ENCODE peak calls at places on chromosomes 12 and 14, in seven cellular contexts. G is esophagus muscularis mucosa; W is CD8-positive, alpha-beta memory T cell; C is Peyer's patch; D is testis; B is hepatocyte; K is CD4-positive, CD25-positive, alpha-beta regulatory T cell. Y is an unnamed sample.

GRCh38 chr14:99199854-99200653 is 71.9 kb downstream of the BCL11B start:
- DNase-seq in C (no peak), W (no peak), B (no peak), K (no peak), G (no peak), D (no peak), Y (no peak)

GRCh38 chr12:6868211-6869048 is 1.1 kb downstream of the TPI1 start:
- DNase-seq in G (no peak), B (no peak), W (no peak), K (no peak), C (no peak), D (no peak), Y (no peak)

GRCh38 chr14:52080817-52081755 is 12.2 kb upstream of the NID2 start:
- DNase-seq in D (no peak), B (peak; percentile 36), K (no peak), C (no peak), W (no peak), G (peak; percentile 29), Y (no peak)

GRCh38 chr12:124720019-124720686 is 143.5 kb downstream of the SCARB1 start:
- DNase-seq in W (no peak), D (no peak), K (no peak), B (peak; percentile 52), C (no peak), G (no peak), Y (no peak)

GRCh38 chr12:7439579-7440505 is 4.1 kb downstream of the CD163L1 start:
- DNase-seq in K (no peak), C (peak; percentile 58), D (peak; percentile 75), W (peak; percentile 43), B (peak; percentile 71), G (no peak), Y (no peak)

GRCh38 chr12:76680940-76681339 is 83.0 kb upstream of the ZDHHC17 start:
- DNase-seq in K (no peak), B (no peak), G (no peak), D (no peak), C (no peak), W (no peak), Y (no peak)

GRCh38 chr14:35766700-35767082 is 42.4 kb downstream of the RALGAPA1 start:
- DNase-seq in C (no peak), D (no peak), W (no peak), K (no peak), G (no peak), B (no peak), Y (no peak)

GRCh38 chr12:39571351-39571750 is 48.3 kb downstream of the ABCD2 start:
- DNase-seq in D (no peak), K (no peak), G (no peak), W (no peak), B (no peak), C (no peak), Y (no peak)

GRCh38 chr12:75329918-75330826 is at the start of gene CAPS2:
- DNase-seq in D (peak; percentile 88), K (peak; percentile 25), W (peak; percentile 75), G (peak; percentile 93), B (peak; percentile 89), C (peak; percentile 86), Y (peak; percentile 41)

GRCh38 chr12:121718653-121719239 is 6.2 kb downstream of the TMEM120B start:
- DNase-seq in K (no peak), B (no peak), C (no peak), D (no peak), G (no peak), W (no peak), Y (no peak)

GRCh38 chr12:82047480-82047879 is 288.3 kb upstream of the PPFIA2 start:
- DNase-seq in W (no peak), C (no peak), G (no peak), K (no peak), D (no peak), B (no peak), Y (no peak)

GRCh38 chr14:70622111-70622712 is 19.5 kb upstream of the TTC9 start:
- DNase-seq in C (peak; percentile 73), K (peak; percentile 33), W (peak; percentile 63), D (peak; percentile 47), B (peak; percentile 64), G (no peak), Y (peak; percentile 12)

GRCh38 chr12:80490329-80490728 is 46.3 kb downstream of the PTPRQ start:
- DNase-seq in K (no peak), B (no peak), C (no peak), D (no peak), W (no peak), G (no peak), Y (no peak)

GRCh38 chr12:133235401-133236112 is at the start of gene ANHX:
- DNase-seq in G (no peak), B (peak; percentile 1), C (no peak), W (no peak), K (no peak), D (peak; percentile 49), Y (no peak)

GRCh38 chr12:133236556-133236955 is 879 bp upstream of the ANHX start:
- DNase-seq in K (no peak), C (no peak), G (no peak), D (no peak), W (no peak), B (no peak), Y (no peak)

GRCh38 chr12:133236144-133236543 is 467 bp upstream of the ANHX start:
- DNase-seq in G (no peak), D (peak; percentile 38), C (no peak), B (peak; percentile 2), K (no peak), W (no peak), Y (no peak)

GRCh38 chr12:133233993-133234564 is 1.6 kb downstream of the ANHX start:
- DNase-seq in W (no peak), B (peak; percentile 2), G (no peak), C (no peak), D (no peak), K (no peak), Y (no peak)

GRCh38 chr12:133234971-133235370 is 706 bp downstream of the ANHX start:
- DNase-seq in B (peak; percentile 2), W (no peak), C (no peak), K (no peak), D (no peak), G (no peak), Y (no peak)
- H3K9me3 ChIP-seq in B (no peaks in the 10 kb centered on the region), W (no peaks in the 10 kb centered on the region), C (no peaks in the 10 kb centered on the region), K (peaks cover 6% of the 10 kb centered on the region), D (no peaks in the 10 kb centered on the region), G (peaks cover 28% of the 10 kb centered on the region), Y (peaks cover 3% of the 10 kb centered on the region)

DNA sequence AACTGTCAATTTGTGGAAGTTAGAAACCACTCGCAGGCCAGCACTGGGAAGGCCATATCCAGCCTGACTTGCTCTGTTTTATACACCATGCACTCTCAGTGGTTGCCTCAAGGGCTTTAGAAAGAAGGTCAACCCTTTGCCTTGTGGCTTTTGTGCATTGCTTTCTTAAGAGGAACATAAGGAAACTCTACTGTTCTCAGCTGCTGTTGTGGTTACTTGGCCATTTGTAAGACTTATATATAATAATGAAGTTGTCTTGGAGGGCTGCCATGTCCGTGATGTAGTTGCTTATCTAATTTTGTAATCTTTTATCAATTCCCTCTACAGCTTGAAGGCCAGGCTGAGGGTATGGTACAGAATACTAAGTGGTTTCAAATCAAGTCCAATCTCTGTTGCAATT is 637.8 kb downstream of the DIO2 start:
- DNase-seq in B (no peak), C (no peak), K (no peak), W (no peak), D (no peak), G (no peak), Y (no peak)
- H3K9me3 ChIP-seq in B (no peaks in the 10 kb centered on the region), C (no peaks in the 10 kb centered on the region), K (no peaks in the 10 kb centered on the region), W (no peaks in the 10 kb centered on the region), D (no peaks in the 10 kb centered on the region), G (no peaks in the 10 kb centered on the region), Y (no peaks in the 10 kb centered on the region)

GRCh38 chr12:132949936-132950837 is 5.9 kb downstream of the ZNF605 start:
- DNase-seq in K (no peak), C (peak; percentile 26), G (no peak), D (no peak), B (no peak), W (no peak), Y (no peak)

GRCh38 chr12:132951649-132952048 is 4.5 kb downstream of the ZNF605 start:
- DNase-seq in B (no peak), G (no peak), D (no peak), C (no peak), W (no peak), K (no peak), Y (no peak)

GRCh38 chr12:132953163-132953425 is 3.0 kb downstream of the ZNF605 start:
- DNase-seq in C (no peak), W (no peak), B (no peak), D (no peak), K (no peak), G (no peak), Y (no peak)

GRCh38 chr12:132952371-132953162 is 3.5 kb downstream of the ZNF605 start:
- DNase-seq in G (no peak), C (peak; percentile 37), W (no peak), K (no peak), B (no peak), D (no peak), Y (no peak)

GRCh38 chr12:132950844-132951535 is 5.1 kb downstream of the ZNF605 start:
- DNase-seq in W (no peak), C (no peak), D (no peak), G (no peak), B (no peak), K (no peak), Y (no peak)
- H3K9me3 ChIP-seq in W (no peaks in the 10 kb centered on the region), C (no peaks in the 10 kb centered on the region), D (no peaks in the 10 kb centered on the region), G (peaks cover 45% of the 10 kb centered on the region), B (peaks cover 38% of the 10 kb centered on the region), K (peaks cover 27% of the 10 kb centered on the region), Y (no peaks in the 10 kb centered on the region)

DNA sequence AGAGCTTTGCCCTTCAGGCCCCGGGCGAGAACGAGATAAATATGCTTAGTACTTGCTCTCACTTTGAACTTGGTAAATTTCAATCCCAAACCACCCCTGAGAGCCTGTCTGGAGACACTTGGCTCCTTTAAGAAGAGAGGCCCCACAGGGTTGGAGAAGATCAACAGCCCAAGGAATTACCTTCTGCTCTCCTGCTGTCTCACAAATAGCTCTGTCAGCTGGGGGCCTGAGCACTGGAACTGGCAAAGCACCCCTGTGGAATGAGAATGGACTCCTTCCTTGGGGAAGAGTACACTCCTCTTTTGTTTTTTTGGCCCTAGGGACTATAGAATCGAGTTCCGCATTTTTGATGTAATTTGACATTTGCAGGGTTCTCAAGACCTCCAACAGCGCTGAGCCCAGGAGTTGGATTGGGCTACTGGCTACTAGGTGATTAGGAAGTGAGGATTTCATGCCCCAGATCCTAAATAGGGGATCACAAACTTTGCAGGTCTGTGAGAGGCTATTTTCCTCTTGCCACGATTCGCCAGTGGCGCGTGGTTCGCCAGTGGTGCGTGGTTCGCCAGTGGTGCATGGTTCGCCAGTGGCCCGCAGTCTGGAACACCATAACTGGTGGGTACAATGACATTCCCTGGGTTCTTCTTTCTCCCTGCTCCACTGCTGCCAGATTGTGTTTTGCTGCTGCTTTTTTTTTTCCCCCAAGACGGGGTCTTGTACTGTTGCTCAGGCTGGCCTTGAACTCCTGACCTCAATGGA is 17.8 kb upstream of the MEG3 start:
- DNase-seq in B (no peak), W (no peak), D (no peak), G (no peak), K (no peak), C (no peak), Y (no peak)
- H3K9me3 ChIP-seq in B (no peaks in the 10 kb centered on the region), W (no peaks in the 10 kb centered on the region), D (no peaks in the 10 kb centered on the region), G (peaks cover 37% of the 10 kb centered on the region), K (no peaks in the 10 kb centered on the region), C (no peaks in the 10 kb centered on the region), Y (no peaks in the 10 kb centered on the region)

DNA sequence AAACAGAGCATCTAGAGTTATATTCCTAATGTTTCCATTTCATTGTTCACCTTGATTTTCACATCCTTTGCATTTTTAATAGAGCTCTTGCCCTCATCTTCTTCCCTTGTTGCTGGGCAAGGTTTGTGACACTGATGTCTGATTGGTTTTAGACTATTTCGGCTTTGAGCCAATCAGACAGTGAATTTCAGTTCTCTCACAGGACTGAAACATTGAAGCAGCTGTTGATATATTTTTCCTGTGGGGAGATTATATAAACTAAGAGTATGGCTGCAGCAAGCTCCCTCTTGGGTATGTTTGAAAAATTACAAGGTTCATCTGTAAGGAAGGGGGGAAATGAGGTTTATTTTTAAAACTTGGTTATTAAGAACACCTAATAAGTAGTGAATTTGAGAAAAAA is 51.2 kb downstream of the ATF7IP start:
- DNase-seq in W (peak; percentile 52), G (no peak), D (no peak), B (peak; percentile 46), K (peak; percentile 15), C (no peak), Y (no peak)
- H3K9me3 ChIP-seq in W (peaks cover 5% of the 10 kb centered on the region), G (peaks cover 5% of the 10 kb centered on the region), D (no peaks in the 10 kb centered on the region), B (no peaks in the 10 kb centered on the region), K (peaks cover 11% of the 10 kb centered on the region), C (no peaks in the 10 kb centered on the region), Y (no peaks in the 10 kb centered on the region)